ENCODE peak calls at places on chromosome 21, in eight cellular contexts. U is breast epithelium, S is GM20000, P is pancreas, Y is psoas muscle, I is kidney, M is CD14-positive monocyte, K is heart left ventricle. B is an unnamed sample.

GRCh38 chr21:14889080-14889805 is 175.6 kb downstream of the NRIP1 start:
- DNase-seq in K (no peak), I (no peak), P (no peak), S (no peak), U (no peak), M (no peak), Y (no peak), B (no peak)

GRCh38 chr21:22125581-22125980 is 1127.4 kb downstream of the NCAM2 start:
- DNase-seq in P (no peak), I (no peak), Y (no peak), K (no peak), S (no peak), M (no peak), U (no peak), B (no peak)

GRCh38 chr21:42221581-42222345 is 2.8 kb downstream of the ABCG1 start:
- DNase-seq in I (no peak), P (no peak), U (no peak), K (no peak), M (no peak), S (no peak), Y (no peak), B (peak)

GRCh38 chr21:22019766-22020165 is 1021.6 kb downstream of the NCAM2 start:
- DNase-seq in I (no peak), M (no peak), S (no peak), K (no peak), U (no peak), P (no peak), Y (no peak), B (no peak)

GRCh38 chr21:21458124-21458631 is 460.0 kb downstream of the NCAM2 start:
- DNase-seq in U (no peak), K (no peak), I (no peak), S (no peak), P (no peak), M (no peak), Y (no peak), B (no peak)

GRCh38 chr21:27759820-27760219 is 792.9 kb upstream of the ADAMTS5 start:
- DNase-seq in U (no peak), I (no peak), M (no peak), P (no peak), K (no peak), S (no peak), Y (no peak), B (no peak)

GRCh38 chr21:45918835-45919467 is 62.6 kb upstream of the COL6A1 start:
- DNase-seq in S (no peak), K (no peak), I (peak), M (no peak), U (no peak), Y (no peak), P (no peak), B (no peak)

GRCh38 chr21:16794944-16795343 is 717.9 kb upstream of the CXADR start:
- DNase-seq in U (no peak), I (no peak), M (no peak), K (no peak), Y (no peak), S (no peak), P (no peak), B (no peak)

GRCh38 chr21:26840912-26841311 is 4.3 kb downstream of the ADAMTS1 start:
- DNase-seq in Y (peak), I (no peak), S (no peak), P (peak), U (peak), M (no peak), K (peak), B (no peak)

DNA sequence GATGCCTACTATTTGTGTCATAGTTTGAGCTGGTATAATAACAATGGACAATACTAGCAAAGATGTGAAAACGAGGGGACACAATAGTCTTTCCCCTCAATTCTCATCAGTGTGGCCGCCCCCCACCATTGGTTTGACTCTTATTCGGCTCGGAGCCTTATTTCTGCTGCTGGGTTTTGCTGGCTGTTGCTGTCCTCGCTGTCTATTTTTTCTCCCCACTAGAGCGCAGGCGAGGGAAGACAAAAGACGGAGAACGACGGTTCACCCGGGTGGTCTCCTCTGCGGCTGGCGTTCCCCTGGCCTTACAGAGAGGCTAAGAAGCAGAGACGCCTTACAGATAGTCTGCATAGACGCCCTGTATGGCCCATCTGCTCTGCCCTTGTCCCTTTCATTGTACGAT is 19.4 kb downstream of the CLIC6 start:
- DNase-seq in I (no peak), U (no peak), S (no peak), P (no peak), Y (peak), K (peak), M (no peak), B (no peak)
- TF ChIP-seq CTCF in I (peak), U (no peak), S (no peak), P (no peak), Y (no peak), K (no peak), M (no peak), B (no peak)

GRCh38 chr21:34190576-34191301 is 117.4 kb downstream of the MRPS6 start:
- DNase-seq in U (no peak), M (no peak), I (no peak), K (no peak), P (no peak), Y (no peak), S (no peak), B (peak)
- TF ChIP-seq CTCF in U (no peak), M (no peak), I (no peak), K (no peak), P (no peak), Y (no peak), S (no peak), B (no peak)

GRCh38 chr21:44589586-44590305 is 2.6 kb downstream of the KRTAP10-6 start:
- DNase-seq in P (no peak), I (no peak), U (no peak), M (no peak), K (no peak), Y (no peak), S (no peak), B (no peak)
- TF ChIP-seq CTCF in P (no peak), I (no peak), U (no peak), M (no peak), K (no peak), Y (no peak), S (no peak), B (no peak)

DNA sequence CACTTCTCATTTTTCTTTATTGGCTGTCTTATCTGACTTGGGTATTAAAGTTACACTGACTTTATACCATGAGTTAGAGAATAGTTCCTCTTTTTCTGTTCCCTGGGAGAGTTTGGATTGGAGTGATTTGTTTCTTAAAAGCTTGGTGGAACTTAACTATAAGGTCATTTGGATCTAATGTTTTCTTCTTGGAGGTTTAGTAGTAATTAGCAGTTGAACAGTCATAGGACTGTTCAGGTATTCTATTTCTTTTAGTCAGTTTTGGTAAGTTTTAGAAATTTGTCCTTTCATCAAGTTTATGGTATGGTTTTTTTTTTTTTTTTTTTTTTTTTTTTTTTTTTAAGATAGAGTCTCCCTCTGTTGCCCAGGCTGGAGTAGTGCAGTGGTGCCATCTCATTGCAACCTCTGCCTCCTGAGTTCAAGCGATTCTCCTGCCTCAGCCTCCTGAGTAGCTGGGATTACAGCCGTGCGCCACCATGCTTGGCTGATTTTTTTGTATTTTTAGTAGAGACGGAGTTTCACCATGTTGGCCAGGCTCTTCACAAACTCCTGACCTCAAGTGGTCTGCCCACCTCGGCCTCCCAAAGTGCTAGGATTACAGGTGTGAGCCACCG is 6.3 kb downstream of the TTC3 start:
- DNase-seq in M (no peak), P (no peak), U (no peak), K (no peak), I (no peak), S (no peak), Y (no peak), B (no peak)
- TF ChIP-seq CTCF in M (peak), P (no peak), U (no peak), K (no peak), I (no peak), S (no peak), Y (peak), B (no peak)

GRCh38 chr21:44083631-44084291 is 23.4 kb upstream of the PWP2 start:
- DNase-seq in Y (no peak), P (no peak), M (no peak), S (no peak), U (no peak), I (peak), K (no peak), B (no peak)
- TF ChIP-seq CTCF in Y (no peak), P (no peak), M (no peak), S (no peak), U (no peak), I (no peak), K (no peak), B (no peak)

GRCh38 chr21:38669186-38669585 is 136.5 kb upstream of the ETS2 start:
- DNase-seq in U (no peak), I (no peak), Y (no peak), S (peak), K (no peak), P (no peak), M (no peak), B (peak)
- TF ChIP-seq CTCF in U (no peak), I (peak), Y (no peak), S (peak), K (peak), P (no peak), M (peak), B (peak)

DNA sequence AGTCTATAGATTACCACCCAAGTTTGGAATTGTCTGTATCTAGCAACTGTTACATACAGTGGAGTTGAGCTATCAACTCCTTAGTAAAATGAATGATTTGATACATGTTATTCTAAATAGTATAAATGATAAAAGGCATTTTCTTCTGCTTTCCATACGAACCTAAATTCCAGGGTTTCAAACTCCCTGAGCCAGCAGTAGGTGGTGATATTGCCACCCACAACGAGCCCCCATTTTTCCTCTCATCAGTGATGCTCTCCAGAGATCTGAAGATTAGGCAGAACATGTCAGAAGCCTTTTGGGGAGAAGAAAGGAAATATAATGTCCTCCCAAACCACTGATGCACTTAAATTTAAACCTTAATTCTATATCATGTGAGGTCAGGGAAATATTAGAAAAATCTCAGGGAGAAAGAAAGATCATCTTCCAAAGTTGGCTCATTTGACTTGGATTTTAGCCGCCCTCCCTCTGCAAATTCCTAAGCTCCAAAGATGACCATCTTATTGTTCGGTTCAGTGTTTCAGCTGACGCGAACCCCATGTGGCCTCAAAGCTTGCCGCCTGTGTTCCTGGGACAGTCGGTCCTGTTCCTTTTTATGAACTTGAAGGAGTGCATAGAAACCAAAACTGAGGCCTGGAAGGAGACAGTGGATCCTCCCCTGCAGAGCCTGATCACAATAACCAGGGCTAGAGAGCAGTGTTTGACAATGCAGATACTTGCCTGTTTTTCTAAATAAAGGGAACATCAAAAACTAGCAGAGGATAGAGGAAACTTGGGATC is 2.3 kb downstream of the EVA1C start:
- DNase-seq in S (no peak), P (no peak), U (no peak), M (no peak), I (no peak), Y (no peak), K (no peak), B (no peak)
- TF ChIP-seq CTCF in S (no peak), P (no peak), U (no peak), M (no peak), I (no peak), Y (no peak), K (no peak), B (peak)

DNA sequence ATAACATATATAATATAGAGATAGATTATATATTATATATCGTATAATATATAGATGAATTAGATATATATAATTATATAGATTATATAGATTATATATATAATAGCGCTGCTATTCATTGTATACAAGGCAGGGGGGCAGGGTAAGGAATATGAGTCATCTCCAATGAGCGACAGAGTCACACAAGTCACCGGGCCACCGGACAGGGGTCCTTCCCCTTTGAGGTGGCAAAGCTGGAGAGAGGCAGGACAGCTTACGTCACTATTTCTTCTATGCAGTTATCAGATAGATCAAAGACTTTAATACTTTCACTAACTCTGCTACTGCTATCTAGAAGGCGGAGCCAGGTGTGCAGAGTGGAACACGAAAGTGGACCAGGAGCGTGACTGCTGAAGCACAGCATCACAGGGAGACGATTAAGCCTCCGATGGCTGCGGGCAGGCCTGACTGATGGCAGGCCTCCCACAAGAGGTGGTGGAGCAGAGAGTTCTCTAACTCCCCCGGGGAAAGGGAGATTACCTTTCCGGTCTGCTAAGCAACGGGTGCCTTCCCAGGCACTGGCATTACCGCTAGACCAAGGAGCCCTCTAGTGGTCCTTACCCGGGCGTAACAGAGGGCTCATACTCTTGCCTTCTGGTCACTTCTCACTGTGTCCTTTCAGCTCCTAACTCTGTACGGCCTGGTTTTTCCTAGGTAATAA is 2154.7 kb downstream of the MRPL39 start:
- DNase-seq in K (no peak), P (peak), U (no peak), Y (no peak), S (no peak), I (peak), M (no peak), B (no peak)
- TF ChIP-seq CTCF in K (no peak), P (no peak), U (no peak), Y (no peak), S (no peak), I (peak), M (no peak), B (peak)

B was measured in osteocyte.